ENCODE peak calls at places on chromosome 1, in ten cellular contexts. C, M, Q, G, X, L, E, Z, S and O are unnamed samples.

GRCh38 chr1:56284933-56285332 is 294.4 kb downstream of the PLPP3 start:
- DNase-seq in C (no peak), M (no peak), Q (no peak), G (peak), X (no peak), L (peak), E (no peak), Z (no peak), S (no peak), O (no peak)

GRCh38 chr1:110482662-110483307 is 31.8 kb downstream of the PROK1 start:
- DNase-seq in C (no peak), M (no peak), Q (no peak), G (no peak), X (no peak), L (no peak), E (no peak), Z (no peak), S (no peak), O (no peak)

GRCh38 chr1:65948609-65949229 is 156.0 kb downstream of the PDE4B start:
- DNase-seq in C (no peak), M (no peak), Q (no peak), G (no peak), X (no peak), L (peak), E (no peak), Z (peak), S (peak), O (no peak)

GRCh38 chr1:182520746-182521145 is 68.3 kb downstream of the RNASEL start:
- DNase-seq in C (no peak), M (no peak), Q (no peak), G (no peak), X (no peak), L (peak), E (no peak), Z (peak), S (no peak), O (no peak)

GRCh38 chr1:204878835-204879234 is 8.2 kb downstream of the NFASC start:
- DNase-seq in C (no peak), M (no peak), Q (no peak), G (no peak), X (no peak), L (no peak), E (no peak), Z (no peak), S (no peak), O (no peak)

GRCh38 chr1:184755226-184756065 is 788 bp upstream of the EDEM3 start:
- DNase-seq in C (no peak), M (no peak), Q (peak), G (no peak), X (peak), L (peak), E (peak), Z (no peak), S (no peak), O (no peak)

GRCh38 chr1:3679799-3680453 is 27.6 kb downstream of the TP73 start:
- DNase-seq in C (no peak), M (no peak), Q (no peak), G (no peak), X (no peak), L (no peak), E (no peak), Z (no peak), S (no peak), O (no peak)

GRCh38 chr1:39688706-39689105 is 2.5 kb downstream of the HPCAL4 start:
- DNase-seq in C (no peak), M (no peak), Q (no peak), G (no peak), X (no peak), L (no peak), E (no peak), Z (no peak), S (no peak), O (no peak)

GRCh38 chr1:85911742-85912141 is 203.5 kb upstream of the ZNHIT6 start:
- DNase-seq in C (no peak), M (no peak), Q (peak), G (no peak), X (no peak), L (peak), E (no peak), Z (no peak), S (no peak), O (no peak)

GRCh38 chr1:53582211-53583020 is 123.2 kb downstream of the DMRTB1 start:
- DNase-seq in C (no peak), M (no peak), Q (no peak), G (peak), X (no peak), L (no peak), E (no peak), Z (no peak), S (peak), O (no peak)

GRCh38 chr1:202716654-202717053 is 6.4 kb upstream of the SYT2 start:
- DNase-seq in C (no peak), M (no peak), Q (no peak), G (no peak), X (no peak), L (no peak), E (no peak), Z (no peak), S (no peak), O (no peak)

GRCh38 chr1:20058531-20058930 is 11.5 kb upstream of the PLA2G5 start:
- DNase-seq in C (peak), M (no peak), Q (peak), G (no peak), X (no peak), L (peak), E (peak), Z (peak), S (no peak), O (peak)